ENCODE peak calls at places on chromosomes 12 and 14, in nine cellular contexts. K is Kasumi-1; U is GM10248; L is Panc1; C is LoVo; H is activated gamma-delta T cell treated with anti-CD3 and anti-CD28 coated beads, Interleukin-2, amount 50 U/mL, for 16 hours; P is SW 1271; T is cardiac fibroblast; Z is ELR. S is an unnamed sample.

GRCh38 chr12:100020370-100020769 is 35.6 kb upstream of the ANKS1B start:
- DNase-seq in K (no peak), U (no peak), L (no peak), C (no peak), H (no peak), P (no peak), T (no peak), Z (peak; percentile 17), S (no peak)

GRCh38 chr12:22577667-22578066 is 33.3 kb upstream of the C2CD5 start:
- DNase-seq in K (no peak), U (no peak), L (no peak), C (no peak), H (no peak), P (no peak), T (no peak), Z (no peak), S (no peak)

GRCh38 chr14:50001999-50002925 is 109.4 kb downstream of the ARF6 start:
- DNase-seq in K (no peak), U (peak; percentile 72), L (no peak), C (no peak), H (peak; percentile 63), P (no peak), T (no peak), Z (no peak), S (no peak)

GRCh38 chr14:50343424-50343823 is 31.3 kb downstream of the DMAC2L start:
- DNase-seq in K (no peak), U (no peak), L (no peak), C (no peak), H (no peak), P (no peak), T (no peak), Z (no peak), S (no peak)

GRCh38 chr14:85122690-85123089 is 407.3 kb upstream of the FLRT2 start:
- DNase-seq in K (no peak), U (no peak), L (no peak), C (no peak), H (no peak), P (no peak), T (peak; percentile 3), Z (peak; percentile 12), S (no peak)

GRCh38 chr12:44875417-44875953 is 630 bp downstream of the NELL2 start:
- DNase-seq in K (no peak), U (peak; percentile 24), L (no peak), C (no peak), H (no peak), P (no peak), T (no peak), Z (peak; percentile 0), S (peak; percentile 51)

GRCh38 chr12:55797068-55797467 is 20.5 kb downstream of the SARNP start:
- DNase-seq in K (peak; percentile 53), U (no peak), L (no peak), C (no peak), H (no peak), P (no peak), T (peak; percentile 75), Z (peak; percentile 63), S (no peak)

GRCh38 chr12:132154941-132155770 is 10.9 kb downstream of the NOC4L start:
- DNase-seq in K (no peak), U (no peak), L (no peak), C (no peak), H (no peak), P (no peak), T (no peak), Z (peak; percentile 32), S (peak; percentile 42)

GRCh38 chr12:132250707-132251106 is 78.7 kb downstream of the GALNT9 start:
- DNase-seq in K (no peak), U (no peak), L (no peak), C (no peak), H (no peak), P (no peak), T (no peak), Z (no peak), S (no peak)

GRCh38 chr12:124177276-124177950 is 117.5 kb upstream of the RFLNA start:
- DNase-seq in K (no peak), U (no peak), L (no peak), C (no peak), H (no peak), P (no peak), T (no peak), Z (no peak), S (no peak)

GRCh38 chr12:49059385-49060232 is 985 bp downstream of the KMT2D start:
- DNase-seq in K (no peak), U (no peak), L (no peak), C (no peak), H (no peak), P (no peak), T (peak; percentile 28), Z (peak; percentile 41), S (no peak)

GRCh38 chr12:5794156-5794555 is 150.9 kb downstream of the ANO2 start:
- DNase-seq in K (no peak), U (no peak), L (no peak), C (no peak), H (no peak), P (no peak), T (no peak), Z (no peak), S (no peak)

GRCh38 chr12:75196865-75197264 is 12.8 kb downstream of the KCNC2 start:
- DNase-seq in K (no peak), U (no peak), L (no peak), C (peak; percentile 38), H (no peak), P (no peak), T (no peak), Z (peak; percentile 47), S (no peak)

GRCh38 chr12:69046372-69046771 is 113.4 kb upstream of the CPM start:
- DNase-seq in K (no peak), U (no peak), L (no peak), C (no peak), H (no peak), P (no peak), T (no peak), Z (no peak), S (no peak)

GRCh38 chr14:67566908-67567307 is 33.2 kb downstream of the PIGH start:
- DNase-seq in K (no peak), U (no peak), L (no peak), C (no peak), H (no peak), P (no peak), T (peak; percentile 36), Z (no peak), S (peak; percentile 42)

GRCh38 chr14:95236221-95236620 is 78.9 kb upstream of the DICER1 start:
- DNase-seq in K (no peak), U (no peak), L (no peak), C (no peak), H (no peak), P (no peak), T (no peak), Z (no peak), S (no peak)

GRCh38 chr14:68841030-68841809 is 48.4 kb upstream of the ZFP36L1 start:
- DNase-seq in K (no peak), U (no peak), L (no peak), C (no peak), H (no peak), P (no peak), T (peak; percentile 49), Z (peak; percentile 32), S (no peak)

GRCh38 chr14:96352708-96353107 is 10.4 kb downstream of the ATG2B start:
- DNase-seq in K (no peak), U (no peak), L (no peak), C (no peak), H (no peak), P (no peak), T (no peak), Z (peak; percentile 46), S (no peak)

GRCh38 chr14:46344327-46344937 is 307.1 kb downstream of the RPL10L start:
- DNase-seq in K (peak; percentile 65), U (no peak), L (peak; percentile 13), C (peak; percentile 18), H (no peak), P (peak; percentile 4), T (peak; percentile 1), Z (peak; percentile 60), S (no peak)

GRCh38 chr14:68365228-68365627 is 427.6 kb downstream of the ZFP36L1 start:
- DNase-seq in K (no peak), U (no peak), L (no peak), C (peak; percentile 50), H (no peak), P (no peak), T (peak; percentile 22), Z (peak; percentile 87), S (no peak)

GRCh38 chr12:27780612-27781408 is 774 bp upstream of the MANSC4 start:
- DNase-seq in K (no peak), U (peak; percentile 48), L (no peak), C (peak; percentile 63), H (no peak), P (no peak), T (peak; percentile 85), Z (peak; percentile 80), S (peak; percentile 16)

GRCh38 chr12:30417697-30418231 is 277.9 kb downstream of the IPO8 start:
- DNase-seq in K (no peak), U (no peak), L (peak; percentile 96), C (no peak), H (no peak), P (peak; percentile 90), T (peak; percentile 90), Z (peak; percentile 86), S (peak; percentile 7)

GRCh38 chr14:66645716-66646115 is 137.8 kb downstream of the GPHN start:
- DNase-seq in K (no peak), U (no peak), L (no peak), C (no peak), H (no peak), P (no peak), T (no peak), Z (peak; percentile 87), S (no peak)

GRCh38 chr14:34711169-34711568 is 3.2 kb downstream of the CFL2 start:
- DNase-seq in K (no peak), U (peak; percentile 47), L (no peak), C (no peak), H (no peak), P (no peak), T (peak; percentile 78), Z (peak; percentile 96), S (no peak)

GRCh38 chr14:50272498-50272897 is 39.5 kb downstream of the L2HGDH start:
- DNase-seq in K (no peak), U (no peak), L (no peak), C (no peak), H (no peak), P (no peak), T (no peak), Z (peak; percentile 17), S (no peak)

GRCh38 chr12:53052419-53053222 is 2.8 kb downstream of the TNS2 start:
- DNase-seq in K (no peak), U (no peak), L (no peak), C (no peak), H (no peak), P (no peak), T (peak; percentile 93), Z (peak; percentile 51), S (peak; percentile 94)

GRCh38 chr12:72264548-72265175 is 7.5 kb upstream of the TRHDE start:
- DNase-seq in K (peak; percentile 55), U (no peak), L (no peak), C (peak; percentile 36), H (no peak), P (no peak), T (peak; percentile 20), Z (peak; percentile 63), S (no peak)

GRCh38 chr12:91663331-91663998 is 480.8 kb upstream of the DCN start:
- DNase-seq in K (no peak), U (no peak), L (no peak), C (no peak), H (no peak), P (no peak), T (no peak), Z (no peak), S (no peak)

GRCh38 chr12:81797100-81797499 is 38.0 kb upstream of the PPFIA2 start:
- DNase-seq in K (peak; percentile 71), U (no peak), L (no peak), C (peak; percentile 29), H (no peak), P (no peak), T (peak; percentile 39), Z (peak; percentile 15), S (no peak)

GRCh38 chr14:60573943-60574496 is 65.1 kb downstream of the SIX6 start:
- DNase-seq in K (no peak), U (no peak), L (no peak), C (no peak), H (no peak), P (no peak), T (peak; percentile 66), Z (no peak), S (no peak)

GRCh38 chr12:107287436-107288413 is 194.4 kb upstream of the CRY1 start:
- DNase-seq in K (no peak), U (no peak), L (no peak), C (no peak), H (no peak), P (no peak), T (no peak), Z (peak; percentile 75), S (no peak)